ENCODE peak calls at places on chromosomes 2 and 18, in five cellular contexts. One of them, this sample, is unnamed.

GRCh38 chr2:216765810-216766259 is 70.5 kb upstream of the IGFBP5 start:
- DNase-seq in COR-L47: peak
- DNase-seq in B cell: no peak
- DNase-seq in activated CD4-positive, alpha-beta T cell treated with anti-CD3 and anti-CD28 coated beads, Interleukin-2, amount 50 U/mL, for 1 hour: no peak
- DNase-seq in HFFc6: no peak
- DNase-seq in this sample: no peak

GRCh38 chr2:60569680-60570111 is 16.2 kb upstream of the BCL11A start:
- DNase-seq in COR-L47: no peak
- DNase-seq in B cell: no peak
- DNase-seq in activated CD4-positive, alpha-beta T cell treated with anti-CD3 and anti-CD28 coated beads, Interleukin-2, amount 50 U/mL, for 1 hour: no peak
- DNase-seq in HFFc6: no peak
- DNase-seq in this sample: no peak

GRCh38 chr2:67213270-67213670 is 183.9 kb upstream of the ETAA1 start:
- DNase-seq in COR-L47: no peak
- DNase-seq in B cell: no peak
- DNase-seq in activated CD4-positive, alpha-beta T cell treated with anti-CD3 and anti-CD28 coated beads, Interleukin-2, amount 50 U/mL, for 1 hour: no peak
- DNase-seq in HFFc6: no peak
- DNase-seq in this sample: no peak

GRCh38 chr2:176118606-176119370 is 2.2 kb downstream of the HOXD10 start:
- DNase-seq in COR-L47: no peak
- DNase-seq in B cell: no peak
- DNase-seq in activated CD4-positive, alpha-beta T cell treated with anti-CD3 and anti-CD28 coated beads, Interleukin-2, amount 50 U/mL, for 1 hour: no peak
- DNase-seq in HFFc6: no peak
- DNase-seq in this sample: no peak

GRCh38 chr18:79918089-79919011 is 33.1 kb downstream of the SLC66A2 start:
- DNase-seq in COR-L47: no peak
- DNase-seq in B cell: peak
- DNase-seq in activated CD4-positive, alpha-beta T cell treated with anti-CD3 and anti-CD28 coated beads, Interleukin-2, amount 50 U/mL, for 1 hour: no peak
- DNase-seq in HFFc6: no peak
- DNase-seq in this sample: no peak

GRCh38 chr18:8529609-8530008 is 79.6 kb upstream of the RAB12 start:
- DNase-seq in COR-L47: no peak
- DNase-seq in B cell: no peak
- DNase-seq in activated CD4-positive, alpha-beta T cell treated with anti-CD3 and anti-CD28 coated beads, Interleukin-2, amount 50 U/mL, for 1 hour: no peak
- DNase-seq in HFFc6: no peak
- DNase-seq in this sample: no peak

GRCh38 chr2:84878896-84879594 is 1.8 kb downstream of the TRABD2A start:
- DNase-seq in COR-L47: no peak
- DNase-seq in B cell: no peak
- DNase-seq in activated CD4-positive, alpha-beta T cell treated with anti-CD3 and anti-CD28 coated beads, Interleukin-2, amount 50 U/mL, for 1 hour: no peak
- DNase-seq in HFFc6: no peak
- DNase-seq in this sample: no peak

GRCh38 chr2:237614151-237614720 is 13.2 kb upstream of the LRRFIP1 start:
- DNase-seq in COR-L47: no peak
- DNase-seq in B cell: no peak
- DNase-seq in activated CD4-positive, alpha-beta T cell treated with anti-CD3 and anti-CD28 coated beads, Interleukin-2, amount 50 U/mL, for 1 hour: no peak
- DNase-seq in HFFc6: no peak
- DNase-seq in this sample: no peak

GRCh38 chr18:10927980-10928605 is 221.3 kb downstream of the PIEZO2 start:
- DNase-seq in COR-L47: no peak
- DNase-seq in B cell: no peak
- DNase-seq in activated CD4-positive, alpha-beta T cell treated with anti-CD3 and anti-CD28 coated beads, Interleukin-2, amount 50 U/mL, for 1 hour: no peak
- DNase-seq in HFFc6: no peak
- DNase-seq in this sample: no peak

This sample was measured in CD8-positive, alpha-beta T cell.